ENCODE peak calls at places on chromosomes 2 and 18, in six cellular contexts. H is effector memory CD4-positive, alpha-beta T cell; O is CD8-positive, alpha-beta T cell; V is sigmoid colon; C is tibial nerve; J is endodermal cell. W is an unnamed sample. For H3K4me1, the result is how much of the 10 kb centered on the place peaks cover.

GRCh38 chr18:6975084-6975483 is 142.5 kb downstream of the LAMA1 start:
- DNase-seq in V (no peak), C (no peak), H (no peak), O (no peak), J (peak), W (no peak)

GRCh38 chr2:45786030-45786830 is 134.8 kb downstream of the PRKCE start:
- DNase-seq in H (no peak), O (no peak), C (no peak), J (no peak), V (peak), W (no peak)

GRCh38 chr2:20452551-20452950 is 5.7 kb downstream of the RHOB start:
- DNase-seq in J (peak), C (peak), O (no peak), V (peak), H (no peak), W (no peak)

GRCh38 chr2:204705243-204705971 is 160.1 kb downstream of the PARD3B start:
- DNase-seq in H (no peak), C (no peak), V (no peak), J (no peak), O (no peak), W (peak)

GRCh38 chr18:3710712-3711269 is 260.8 kb downstream of the TGIF1 start:
- DNase-seq in C (peak), H (no peak), J (no peak), V (no peak), O (no peak), W (peak)

GRCh38 chr2:99648115-99648850 is 158.5 kb upstream of the REV1 start:
- DNase-seq in V (no peak), C (peak), J (no peak), O (no peak), H (no peak), W (no peak)

GRCh38 chr2:120820263-120820884 is 84.7 kb downstream of the GLI2 start:
- DNase-seq in O (no peak), C (no peak), V (peak), J (peak), H (no peak), W (no peak)

GRCh38 chr2:3280197-3280596 is 97.4 kb downstream of the EIPR1 start:
- DNase-seq in C (no peak), J (peak), O (no peak), H (no peak), V (peak), W (no peak)

GRCh38 chr2:10120938-10121574 is 1.5 kb upstream of the RRM2 start:
- DNase-seq in C (no peak), O (no peak), V (peak), H (no peak), J (no peak), W (no peak)

GRCh38 chr2:64652231-64653173 is 1.2 kb downstream of the SERTAD2 start:
- DNase-seq in V (peak), O (no peak), C (no peak), J (peak), H (no peak), W (peak)

GRCh38 chr2:100321181-100321880 is 970 bp downstream of the LONRF2 start:
- DNase-seq in H (no peak), C (no peak), V (no peak), J (peak), O (no peak), W (peak)

GRCh38 chr2:234261736-234262135 is 211.2 kb downstream of the SPP2 start:
- DNase-seq in C (no peak), J (no peak), H (no peak), V (no peak), O (no peak), W (no peak)

DNA sequence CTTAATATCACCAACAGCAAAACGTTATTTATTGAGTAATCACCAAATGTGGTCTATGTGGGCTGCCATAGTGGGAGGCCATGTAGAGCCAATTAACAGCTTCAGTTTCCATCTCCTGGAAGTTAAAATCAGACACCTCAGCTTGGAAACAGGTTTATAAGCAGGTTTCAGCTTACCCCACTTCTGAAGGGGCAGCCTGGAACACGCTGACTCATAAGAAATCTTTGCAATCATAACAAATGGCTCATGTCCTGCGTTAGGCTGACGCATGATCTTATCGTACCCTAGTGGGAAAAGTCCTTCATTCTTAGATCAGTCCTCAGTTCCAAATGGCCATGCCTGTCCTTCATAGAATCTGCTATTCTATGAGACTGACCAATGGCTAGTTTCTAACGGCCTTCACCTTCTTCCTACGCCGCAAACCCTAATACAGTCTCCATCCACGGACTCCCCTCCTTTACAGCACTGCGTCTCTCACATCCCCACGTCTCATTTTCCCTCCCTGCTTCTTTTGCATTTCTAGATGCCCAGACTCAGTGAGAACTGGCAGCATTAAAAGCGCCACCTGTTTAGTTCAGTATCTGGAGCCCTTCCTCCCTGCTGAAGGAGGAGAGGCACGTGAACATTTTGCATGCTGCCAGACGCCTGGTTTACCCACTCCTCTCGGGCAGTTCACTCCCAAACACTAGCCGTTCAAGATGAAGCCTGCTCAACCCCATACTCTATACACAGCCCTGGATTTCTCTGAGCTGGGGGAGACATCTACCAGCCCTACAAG is 24.2 kb upstream of the BZW1 start:
- DNase-seq in H (no peak), V (no peak), O (no peak), J (no peak), C (no peak), W (peak)
- H3K4me3 ChIP-seq in H (no peak), V (no peak), O (no peak), J (no peak), C (no peak), W (no peak)

GRCh38 chr2:8535398-8535755 is 146.5 kb upstream of the ID2 start:
- DNase-seq in V (no peak), O (no peak), C (no peak), J (no peak), H (no peak), W (no peak)

GRCh38 chr2:8538531-8538930 is 143.3 kb upstream of the ID2 start:
- DNase-seq in J (peak), H (no peak), O (no peak), C (no peak), V (no peak), W (no peak)

GRCh38 chr2:8535821-8536685 is 145.8 kb upstream of the ID2 start:
- DNase-seq in O (no peak), V (peak), C (no peak), J (no peak), H (no peak), W (no peak)

GRCh38 chr2:8537572-8538155 is 144.2 kb upstream of the ID2 start:
- DNase-seq in H (no peak), J (peak), V (no peak), C (no peak), O (no peak), W (no peak)

GRCh38 chr2:8536686-8537571 is 144.9 kb upstream of the ID2 start:
- DNase-seq in J (no peak), V (peak), C (no peak), O (no peak), H (no peak), W (no peak)
- H3K4me1 ChIP-seq in J (under half), V (under half), C (under half), O (under half), H (under half), W (under half)

DNA sequence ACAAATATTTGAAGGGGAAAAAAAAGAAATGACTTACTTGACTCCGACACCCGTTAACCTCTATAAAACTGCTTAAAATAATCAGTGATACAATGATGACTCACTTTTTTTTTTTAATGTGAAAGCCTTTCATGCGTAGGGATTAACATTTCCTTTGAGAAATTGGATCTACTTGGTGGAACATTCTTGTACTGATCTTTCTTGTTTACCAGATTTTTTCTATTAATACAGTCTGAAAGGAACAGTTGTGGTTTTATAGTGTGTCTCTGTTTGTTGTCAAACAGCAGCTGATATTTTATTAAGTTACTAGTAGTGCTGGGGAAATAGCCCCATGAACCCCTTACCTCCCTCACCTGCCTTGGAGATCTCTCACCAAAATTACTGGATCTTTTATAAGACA is 40.2 kb upstream of the NEB start:
- DNase-seq in J (no peak), V (no peak), H (no peak), O (no peak), C (no peak), W (no peak)
- H3K27ac ChIP-seq in J (no peak), V (peak), H (no peak), O (no peak), C (no peak), W (peak)

GRCh38 chr2:209579236-209579749 is 155.4 kb downstream of the MAP2 start:
- DNase-seq in J (peak), V (no peak), C (no peak), H (no peak), O (no peak), W (no peak)
- H3K4me3 ChIP-seq in J (no peak), V (peak), C (peak), H (no peak), O (no peak), W (no peak)

GRCh38 chr2:203656522-203657287 is 49.7 kb upstream of the CD28 start:
- DNase-seq in C (peak), O (no peak), V (peak), H (no peak), J (peak), W (peak)
- H3K4me1 ChIP-seq in C (under half), O (under half), V (under half), H (under half), J (under half), W (under half)

GRCh38 chr2:159921752-159922404 is 123.9 kb upstream of the CD302 start:
- DNase-seq in O (peak), V (peak), J (peak), C (peak), H (peak), W (peak)
- H3K27ac ChIP-seq in O (no peak), V (no peak), J (no peak), C (no peak), H (no peak), W (no peak)

GRCh38 chr2:105757361-105757933 is 12.7 kb downstream of the NCK2 start:
- DNase-seq in C (no peak), O (no peak), J (no peak), H (no peak), V (no peak), W (no peak)

GRCh38 chr2:105756435-105756834 is 11.7 kb downstream of the NCK2 start:
- DNase-seq in O (no peak), H (no peak), C (no peak), V (no peak), J (no peak), W (no peak)

GRCh38 chr2:105754011-105754410 is 9.3 kb downstream of the NCK2 start:
- DNase-seq in H (peak), J (peak), C (no peak), O (no peak), V (no peak), W (no peak)

GRCh38 chr2:105754999-105755398 is 10.3 kb downstream of the NCK2 start:
- DNase-seq in H (no peak), C (no peak), O (no peak), V (no peak), J (peak), W (no peak)

GRCh38 chr2:105755895-105756294 is 11.2 kb downstream of the NCK2 start:
- DNase-seq in H (no peak), V (no peak), C (no peak), O (no peak), J (no peak), W (no peak)
- H3K4me3 ChIP-seq in H (peak), V (no peak), C (no peak), O (peak), J (no peak), W (no peak)

DNA sequence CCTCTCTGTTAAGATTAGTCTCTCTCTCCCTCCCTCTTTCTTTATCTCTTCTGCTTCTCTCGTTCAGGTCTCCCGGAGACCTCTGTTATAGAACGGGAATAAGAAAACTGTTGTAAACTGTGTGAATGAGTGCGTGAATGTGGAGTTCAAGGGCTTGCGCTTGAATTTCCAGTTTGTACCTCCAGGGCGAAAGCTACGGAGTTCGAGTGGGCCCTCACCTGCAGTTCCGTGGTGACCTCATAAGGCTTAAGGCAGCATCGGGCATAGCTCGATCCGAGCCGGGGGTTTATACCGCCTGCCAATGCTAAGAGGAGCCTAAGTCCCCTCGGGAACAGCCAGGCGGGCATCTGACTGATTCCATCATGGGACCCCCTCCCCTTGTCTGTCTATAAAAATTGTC is 26.5 kb downstream of the SKA1 start:
- DNase-seq in C (no peak), O (no peak), J (no peak), H (no peak), V (no peak), W (no peak)
- H3K4me1 ChIP-seq in C (under half), O (under half), J (under half), H (under half), V (under half), W (under half)

GRCh38 chr2:145029885-145030284 is 510.0 kb upstream of the ZEB2 start:
- DNase-seq in H (no peak), O (no peak), J (no peak), C (no peak), V (no peak), W (no peak)
- H3K27ac ChIP-seq in H (no peak), O (no peak), J (no peak), C (no peak), V (no peak), W (no peak)

GRCh38 chr18:57780318-57781127 is 22.6 kb downstream of the ATP8B1 start:
- DNase-seq in O (no peak), H (no peak), V (no peak), J (no peak), C (no peak), W (no peak)
- H3K4me3 ChIP-seq in O (no peak), H (no peak), V (no peak), J (peak), C (no peak), W (no peak)

W was measured in thyroid gland.